ENCODE peak calls at places on chromosomes 12 and 14, in four cellular contexts. U, M, D and N are unnamed samples.

GRCh38 chr14:53924754-53925153 is 31.9 kb downstream of the BMP4 start:
- DNase-seq in D (no peak), M (no peak), U (peak), N (no peak)

GRCh38 chr12:3043406-3043805 is 33.8 kb upstream of the TSPAN9 start:
- DNase-seq in D (no peak), M (no peak), U (no peak), N (no peak)

GRCh38 chr14:24079521-24080141 is 8.3 kb downstream of the CPNE6 start:
- DNase-seq in U (no peak), M (no peak), D (no peak), N (no peak)

GRCh38 chr14:25394356-25394755 is 344.4 kb upstream of the STXBP6 start:
- DNase-seq in D (no peak), U (no peak), M (no peak), N (no peak)

GRCh38 chr12:131003036-131003435 is 49.3 kb downstream of the ADGRD1 start:
- DNase-seq in D (no peak), U (no peak), M (no peak), N (no peak)

GRCh38 chr12:102960766-102961487 is 3.5 kb downstream of the ASCL1 start:
- DNase-seq in U (no peak), M (no peak), D (no peak), N (no peak)

GRCh38 chr12:62767506-62767905 is 167.4 kb downstream of the PPM1H start:
- DNase-seq in U (no peak), M (no peak), D (no peak), N (no peak)

GRCh38 chr12:95336387-95337067 is 118.9 kb downstream of the VEZT start:
- DNase-seq in U (peak), D (peak), M (peak), N (peak)

GRCh38 chr14:57317248-57317833 is 48.6 kb downstream of the AP5M1 start:
- DNase-seq in U (peak), M (peak), D (peak), N (peak)

GRCh38 chr12:10363922-10364838 is 25.7 kb downstream of the KLRK1 start:
- DNase-seq in M (peak), D (no peak), U (no peak), N (peak)

GRCh38 chr12:31591308-31591901 is 469 bp upstream of the DENND5B start:
- DNase-seq in U (no peak), M (peak), D (peak), N (peak)

GRCh38 chr14:81400202-81400678 is at the start of gene STON2:
- DNase-seq in D (no peak), U (no peak), M (no peak), N (no peak)

GRCh38 chr12:112946236-112947000 is 8.1 kb downstream of the OAS3 start:
- DNase-seq in D (no peak), M (no peak), U (no peak), N (no peak)

GRCh38 chr12:53999596-54000104 is 311 bp upstream of the HOXC9 start:
- DNase-seq in U (no peak), D (no peak), M (no peak), N (no peak)

GRCh38 chr12:59858508-59858907 is 262.7 kb downstream of the SLC16A7 start:
- DNase-seq in U (no peak), M (no peak), D (no peak), N (peak)

GRCh38 chr12:14896477-14897184 is 11.0 kb upstream of the MGP start:
- DNase-seq in U (no peak), D (no peak), M (no peak), N (no peak)

GRCh38 chr12:53223391-53224267 is 8.4 kb downstream of the RARG start:
- DNase-seq in D (no peak), U (no peak), M (no peak), N (no peak)

GRCh38 chr12:14714437-14714836 is 18.0 kb upstream of the GUCY2C start:
- DNase-seq in D (no peak), U (no peak), M (no peak), N (no peak)

GRCh38 chr12:84492381-84492883 is 420.2 kb downstream of the SLC6A15 start:
- DNase-seq in M (no peak), D (no peak), U (no peak), N (no peak)

GRCh38 chr14:51821822-51822221 is 38.6 kb upstream of the GNG2 start:
- DNase-seq in M (no peak), U (peak), D (no peak), N (no peak)

DNA sequence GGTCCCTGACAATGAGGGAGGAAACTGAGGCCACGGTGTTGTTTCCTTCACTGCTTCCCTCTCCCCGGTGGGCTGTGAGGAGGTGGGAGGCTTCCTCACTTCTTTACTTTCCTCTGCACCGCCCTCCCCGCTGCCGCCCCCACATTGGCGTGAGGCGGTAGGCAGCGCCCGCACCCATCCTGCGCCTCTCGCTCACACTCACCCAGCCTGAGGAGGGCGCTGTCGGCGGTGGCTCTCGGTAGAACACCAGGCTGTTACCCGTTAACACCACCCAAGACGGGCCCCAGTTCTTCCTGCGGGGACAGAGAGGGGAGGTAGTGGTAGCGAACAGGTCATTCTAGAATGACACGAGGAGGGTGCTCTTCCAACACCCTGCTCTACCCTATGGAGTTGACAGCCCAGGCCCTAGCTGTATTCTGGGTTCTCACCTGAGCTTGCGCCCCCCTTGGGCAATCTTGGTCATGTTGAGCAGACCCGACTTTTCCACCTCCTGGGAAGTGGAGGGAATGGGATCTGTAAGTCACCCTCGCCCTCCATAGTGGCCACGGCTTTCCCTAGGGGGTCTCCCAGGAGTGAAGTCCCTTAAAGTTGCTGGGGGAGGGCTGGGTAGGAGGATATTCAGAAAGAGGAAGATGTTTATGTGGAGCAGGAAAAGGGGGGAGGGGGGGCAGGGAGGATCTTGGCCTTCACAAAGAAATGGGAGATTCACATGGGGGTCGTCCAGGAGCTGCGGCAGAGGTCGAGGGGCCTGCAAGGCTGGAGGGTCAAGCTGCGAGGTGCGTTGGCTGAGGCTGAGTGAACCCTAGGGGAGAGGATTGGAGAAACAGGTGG is 3.3 kb downstream of the ARHGAP9 start:
- DNase-seq in M (peak), U (no peak), D (no peak), N (no peak)
- TF ChIP-seq CTCF in M (peak), U (peak), D (peak), N (no peak)

DNA sequence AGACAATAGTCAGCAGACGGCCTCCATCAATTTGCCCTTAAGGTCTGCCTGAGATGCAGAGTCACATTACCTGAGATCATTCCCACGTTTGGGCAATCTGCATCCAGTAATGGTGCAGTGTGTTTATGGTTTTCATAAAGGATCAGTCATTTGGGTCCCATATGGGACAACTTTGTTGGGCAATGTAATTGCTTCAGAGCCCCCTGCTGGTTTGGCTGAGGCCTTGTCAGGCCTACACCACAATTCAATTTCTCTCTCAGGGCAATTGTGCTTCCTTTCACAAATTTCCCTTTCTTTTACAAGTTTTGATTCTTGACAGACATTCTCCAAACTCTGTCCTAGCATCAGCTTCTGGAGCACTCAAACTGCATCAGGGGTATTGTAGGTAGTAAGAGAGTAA is 191.2 kb upstream of the SSTR1 start:
- DNase-seq in U (no peak), M (no peak), D (no peak), N (peak)
- TF ChIP-seq CTCF in U (peak), M (no peak), D (peak), N (peak)

GRCh38 chr12:47770086-47770726 is 2.8 kb upstream of the SLC48A1 start:
- DNase-seq in U (no peak), D (no peak), M (no peak), N (peak)

GRCh38 chr12:47766496-47767196 is 6.4 kb upstream of the SLC48A1 start:
- DNase-seq in U (no peak), D (no peak), M (no peak), N (no peak)

GRCh38 chr12:47768323-47768811 is 4.7 kb upstream of the SLC48A1 start:
- DNase-seq in M (no peak), D (no peak), U (no peak), N (peak)

GRCh38 chr12:47769234-47770085 is 3.6 kb upstream of the SLC48A1 start:
- DNase-seq in U (no peak), D (no peak), M (no peak), N (no peak)

DNA sequence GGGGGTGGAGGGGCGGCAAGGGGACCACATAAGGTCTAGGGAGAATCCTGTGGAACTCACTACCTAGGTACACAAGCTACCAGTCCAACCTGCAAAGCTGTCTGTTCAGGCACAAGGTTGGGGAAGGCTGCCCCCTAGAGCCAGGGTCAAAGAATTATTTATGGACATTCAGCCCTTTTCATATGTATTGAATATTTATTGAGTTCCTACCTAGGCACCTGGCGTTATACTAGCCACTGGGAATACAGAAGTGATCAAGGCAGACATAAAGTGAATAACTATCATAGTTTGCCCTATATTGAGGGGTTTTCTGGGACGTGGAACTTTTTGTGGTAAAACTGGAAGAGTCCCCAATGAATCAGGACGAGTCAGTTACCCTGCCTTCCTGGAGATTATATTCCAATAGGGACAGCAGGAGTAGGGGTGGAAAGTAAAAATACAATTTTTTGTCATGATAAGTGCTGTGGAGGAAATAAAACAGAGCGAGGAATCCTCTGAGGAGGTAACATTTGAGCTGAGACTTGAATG is 5.8 kb upstream of the SLC48A1 start:
- DNase-seq in D (no peak), U (no peak), M (peak), N (peak)
- TF ChIP-seq CTCF in D (peak), U (peak), M (peak), N (peak)

DNA sequence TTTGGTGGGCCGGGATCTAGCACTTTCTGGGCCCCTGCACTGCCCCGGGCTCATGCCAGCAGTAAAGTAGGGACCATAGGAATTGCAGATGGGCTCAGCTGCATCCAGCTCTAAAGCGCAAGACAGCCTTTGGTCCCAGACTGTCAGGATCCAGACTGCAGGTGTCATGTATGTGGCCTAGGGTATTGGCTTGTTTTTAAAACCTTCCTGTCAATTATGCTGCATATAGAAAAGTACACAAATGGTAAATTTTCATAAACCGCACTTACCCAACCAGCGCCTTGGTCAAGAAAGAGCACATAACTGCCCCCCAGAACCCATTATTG is 6.3 kb downstream of the NR4A1 start:
- DNase-seq in U (no peak), D (no peak), M (no peak), N (no peak)
- TF ChIP-seq CTCF in U (no peak), D (no peak), M (no peak), N (no peak)